ENCODE peak calls at places on chromosomes 13 and 19, in six cellular contexts. One of them, this sample, is unnamed.
A peak's percentile ranks its signal among the peaks of the same experiment; 100 is the strongest.

GRCh38 chr13:63516124-63516523 is 2100.5 kb upstream of the PCDH20 start:
- DNase-seq in keratinocyte: no peak
- DNase-seq in COLO829: no peak
- DNase-seq in kidney tubule cell: no peak
- DNase-seq in GDM1: no peak
- DNase-seq in NK-92 treated with Interleukin-12 subunit alpha and Interleukin-12 subunit beta, amount 100 ng/mL, for 24 hours: no peak
- DNase-seq in this sample: no peak

GRCh38 chr13:32825481-32825880 is 190.7 kb upstream of the KL start:
- DNase-seq in keratinocyte: no peak
- DNase-seq in COLO829: no peak
- DNase-seq in kidney tubule cell: no peak
- DNase-seq in GDM1: no peak
- DNase-seq in NK-92 treated with Interleukin-12 subunit alpha and Interleukin-12 subunit beta, amount 100 ng/mL, for 24 hours: no peak
- DNase-seq in this sample: no peak

GRCh38 chr13:21465710-21466160 is 6.6 kb upstream of the ZDHHC20 start:
- DNase-seq in keratinocyte: no peak
- DNase-seq in COLO829: no peak
- DNase-seq in kidney tubule cell: no peak
- DNase-seq in GDM1: no peak
- DNase-seq in NK-92 treated with Interleukin-12 subunit alpha and Interleukin-12 subunit beta, amount 100 ng/mL, for 24 hours: no peak
- DNase-seq in this sample: no peak

GRCh38 chr13:42266464-42266863 is 5.5 kb upstream of the AKAP11 start:
- DNase-seq in keratinocyte: no peak
- DNase-seq in COLO829: peak; percentile 37
- DNase-seq in kidney tubule cell: peak; percentile 35
- DNase-seq in GDM1: no peak
- DNase-seq in NK-92 treated with Interleukin-12 subunit alpha and Interleukin-12 subunit beta, amount 100 ng/mL, for 24 hours: no peak
- DNase-seq in this sample: no peak

GRCh38 chr19:47749326-47749725 is 4.0 kb downstream of the NOP53 start:
- DNase-seq in keratinocyte: no peak
- DNase-seq in COLO829: no peak
- DNase-seq in kidney tubule cell: no peak
- DNase-seq in GDM1: no peak
- DNase-seq in NK-92 treated with Interleukin-12 subunit alpha and Interleukin-12 subunit beta, amount 100 ng/mL, for 24 hours: no peak
- DNase-seq in this sample: no peak

GRCh38 chr19:23098988-23099387 is 17.8 kb upstream of the ZNF730 start:
- DNase-seq in keratinocyte: no peak
- DNase-seq in COLO829: no peak
- DNase-seq in kidney tubule cell: peak; percentile 44
- DNase-seq in GDM1: no peak
- DNase-seq in NK-92 treated with Interleukin-12 subunit alpha and Interleukin-12 subunit beta, amount 100 ng/mL, for 24 hours: no peak
- DNase-seq in this sample: no peak

GRCh38 chr13:95385808-95386207 is 84.6 kb upstream of the ABCC4 start:
- DNase-seq in keratinocyte: no peak
- DNase-seq in COLO829: no peak
- DNase-seq in kidney tubule cell: peak; percentile 13
- DNase-seq in GDM1: no peak
- DNase-seq in NK-92 treated with Interleukin-12 subunit alpha and Interleukin-12 subunit beta, amount 100 ng/mL, for 24 hours: no peak
- DNase-seq in this sample: no peak

GRCh38 chr13:23159205-23159586 is 21.6 kb upstream of the SGCG start:
- DNase-seq in keratinocyte: no peak
- DNase-seq in COLO829: no peak
- DNase-seq in kidney tubule cell: peak; percentile 46
- DNase-seq in GDM1: no peak
- DNase-seq in NK-92 treated with Interleukin-12 subunit alpha and Interleukin-12 subunit beta, amount 100 ng/mL, for 24 hours: no peak
- DNase-seq in this sample: no peak

GRCh38 chr13:109998030-109998429 is 211.6 kb upstream of the IRS2 start:
- DNase-seq in keratinocyte: no peak
- DNase-seq in COLO829: no peak
- DNase-seq in kidney tubule cell: no peak
- DNase-seq in GDM1: no peak
- DNase-seq in NK-92 treated with Interleukin-12 subunit alpha and Interleukin-12 subunit beta, amount 100 ng/mL, for 24 hours: no peak
- DNase-seq in this sample: no peak

GRCh38 chr19:9043524-9043923 is 33.3 kb upstream of the MUC16 start:
- DNase-seq in keratinocyte: no peak
- DNase-seq in COLO829: no peak
- DNase-seq in kidney tubule cell: peak; percentile 69
- DNase-seq in GDM1: no peak
- DNase-seq in NK-92 treated with Interleukin-12 subunit alpha and Interleukin-12 subunit beta, amount 100 ng/mL, for 24 hours: no peak
- DNase-seq in this sample: no peak

GRCh38 chr19:17339088-17339741 is 1.9 kb downstream of the GTPBP3 start:
- DNase-seq in keratinocyte: no peak
- DNase-seq in COLO829: no peak
- DNase-seq in kidney tubule cell: no peak
- DNase-seq in GDM1: no peak
- DNase-seq in NK-92 treated with Interleukin-12 subunit alpha and Interleukin-12 subunit beta, amount 100 ng/mL, for 24 hours: no peak
- DNase-seq in this sample: peak; percentile 60

GRCh38 chr13:73210218-73210883 is 151.5 kb downstream of the KLF5 start:
- DNase-seq in keratinocyte: no peak
- DNase-seq in COLO829: no peak
- DNase-seq in kidney tubule cell: no peak
- DNase-seq in GDM1: no peak
- DNase-seq in NK-92 treated with Interleukin-12 subunit alpha and Interleukin-12 subunit beta, amount 100 ng/mL, for 24 hours: no peak
- DNase-seq in this sample: no peak

GRCh38 chr19:4196009-4196408 is 13.5 kb downstream of the ANKRD24 start:
- DNase-seq in keratinocyte: no peak
- DNase-seq in COLO829: no peak
- DNase-seq in kidney tubule cell: no peak
- DNase-seq in GDM1: no peak
- DNase-seq in NK-92 treated with Interleukin-12 subunit alpha and Interleukin-12 subunit beta, amount 100 ng/mL, for 24 hours: no peak
- DNase-seq in this sample: no peak

GRCh38 chr19:1278074-1278473 is 2.7 kb downstream of the FAM174C start:
- DNase-seq in keratinocyte: no peak
- DNase-seq in COLO829: no peak
- DNase-seq in kidney tubule cell: no peak
- DNase-seq in GDM1: no peak
- DNase-seq in NK-92 treated with Interleukin-12 subunit alpha and Interleukin-12 subunit beta, amount 100 ng/mL, for 24 hours: no peak
- DNase-seq in this sample: no peak

GRCh38 chr13:73138276-73138950 is 79.6 kb downstream of the KLF5 start:
- DNase-seq in keratinocyte: no peak
- DNase-seq in COLO829: no peak
- DNase-seq in kidney tubule cell: peak; percentile 54
- DNase-seq in GDM1: no peak
- DNase-seq in NK-92 treated with Interleukin-12 subunit alpha and Interleukin-12 subunit beta, amount 100 ng/mL, for 24 hours: no peak
- DNase-seq in this sample: no peak

GRCh38 chr19:39170398-39171231 is 26.1 kb upstream of the NCCRP1 start:
- DNase-seq in keratinocyte: no peak
- DNase-seq in COLO829: no peak
- DNase-seq in kidney tubule cell: no peak
- DNase-seq in GDM1: no peak
- DNase-seq in NK-92 treated with Interleukin-12 subunit alpha and Interleukin-12 subunit beta, amount 100 ng/mL, for 24 hours: no peak
- DNase-seq in this sample: no peak

GRCh38 chr19:39926170-39926755 is 8.2 kb downstream of the FCGBP start:
- DNase-seq in keratinocyte: no peak
- DNase-seq in COLO829: no peak
- DNase-seq in kidney tubule cell: no peak
- DNase-seq in GDM1: no peak
- DNase-seq in NK-92 treated with Interleukin-12 subunit alpha and Interleukin-12 subunit beta, amount 100 ng/mL, for 24 hours: no peak
- DNase-seq in this sample: peak; percentile 19

GRCh38 chr19:29841559-29842367 is 30.0 kb downstream of the CCNE1 start:
- DNase-seq in keratinocyte: peak; percentile 63
- DNase-seq in COLO829: no peak
- DNase-seq in kidney tubule cell: peak; percentile 76
- DNase-seq in GDM1: no peak
- DNase-seq in NK-92 treated with Interleukin-12 subunit alpha and Interleukin-12 subunit beta, amount 100 ng/mL, for 24 hours: no peak
- DNase-seq in this sample: no peak

GRCh38 chr19:39126593-39127187 is 1.1 kb downstream of the PAK4 start:
- DNase-seq in keratinocyte: no peak
- DNase-seq in COLO829: peak; percentile 40
- DNase-seq in kidney tubule cell: peak; percentile 91
- DNase-seq in GDM1: no peak
- DNase-seq in NK-92 treated with Interleukin-12 subunit alpha and Interleukin-12 subunit beta, amount 100 ng/mL, for 24 hours: no peak
- DNase-seq in this sample: no peak

GRCh38 chr19:4327252-4327876 is 11.3 kb downstream of the STAP2 start:
- DNase-seq in keratinocyte: no peak
- DNase-seq in COLO829: no peak
- DNase-seq in kidney tubule cell: peak; percentile 27
- DNase-seq in GDM1: no peak
- DNase-seq in NK-92 treated with Interleukin-12 subunit alpha and Interleukin-12 subunit beta, amount 100 ng/mL, for 24 hours: no peak
- DNase-seq in this sample: peak; percentile 81

GRCh38 chr13:79468819-79469218 is 12.1 kb upstream of the NDFIP2 start:
- DNase-seq in keratinocyte: no peak
- DNase-seq in COLO829: no peak
- DNase-seq in kidney tubule cell: no peak
- DNase-seq in GDM1: no peak
- DNase-seq in NK-92 treated with Interleukin-12 subunit alpha and Interleukin-12 subunit beta, amount 100 ng/mL, for 24 hours: no peak
- DNase-seq in this sample: no peak

GRCh38 chr13:52892925-52893324 is 44.5 kb upstream of the PCDH8 start:
- DNase-seq in keratinocyte: no peak
- DNase-seq in COLO829: no peak
- DNase-seq in kidney tubule cell: peak; percentile 87
- DNase-seq in GDM1: no peak
- DNase-seq in NK-92 treated with Interleukin-12 subunit alpha and Interleukin-12 subunit beta, amount 100 ng/mL, for 24 hours: no peak
- DNase-seq in this sample: no peak

GRCh38 chr19:18650468-18651001 is 13.7 kb downstream of the KLHL26 start:
- DNase-seq in keratinocyte: no peak
- DNase-seq in COLO829: no peak
- DNase-seq in kidney tubule cell: no peak
- DNase-seq in GDM1: no peak
- DNase-seq in NK-92 treated with Interleukin-12 subunit alpha and Interleukin-12 subunit beta, amount 100 ng/mL, for 24 hours: no peak
- DNase-seq in this sample: no peak

GRCh38 chr13:32881074-32881791 is 135.0 kb upstream of the KL start:
- DNase-seq in keratinocyte: no peak
- DNase-seq in COLO829: peak; percentile 7
- DNase-seq in kidney tubule cell: peak; percentile 59
- DNase-seq in GDM1: peak; percentile 80
- DNase-seq in NK-92 treated with Interleukin-12 subunit alpha and Interleukin-12 subunit beta, amount 100 ng/mL, for 24 hours: no peak
- DNase-seq in this sample: peak; percentile 54

GRCh38 chr13:27370305-27370853 is 54.0 kb upstream of the GTF3A start:
- DNase-seq in keratinocyte: no peak
- DNase-seq in COLO829: no peak
- DNase-seq in kidney tubule cell: peak; percentile 9
- DNase-seq in GDM1: no peak
- DNase-seq in NK-92 treated with Interleukin-12 subunit alpha and Interleukin-12 subunit beta, amount 100 ng/mL, for 24 hours: no peak
- DNase-seq in this sample: no peak

GRCh38 chr13:76023644-76024043 is 387.5 kb downstream of the LMO7 start:
- DNase-seq in keratinocyte: peak; percentile 26
- DNase-seq in COLO829: no peak
- DNase-seq in kidney tubule cell: peak; percentile 87
- DNase-seq in GDM1: no peak
- DNase-seq in NK-92 treated with Interleukin-12 subunit alpha and Interleukin-12 subunit beta, amount 100 ng/mL, for 24 hours: no peak
- DNase-seq in this sample: no peak

GRCh38 chr19:21143846-21144245 is 2.0 kb downstream of the ZNF431 start:
- DNase-seq in keratinocyte: peak; percentile 21
- DNase-seq in COLO829: no peak
- DNase-seq in kidney tubule cell: peak; percentile 61
- DNase-seq in GDM1: no peak
- DNase-seq in NK-92 treated with Interleukin-12 subunit alpha and Interleukin-12 subunit beta, amount 100 ng/mL, for 24 hours: no peak
- DNase-seq in this sample: no peak

GRCh38 chr13:42064259-42064658 is 15.8 kb downstream of the DGKH start:
- DNase-seq in keratinocyte: no peak
- DNase-seq in COLO829: no peak
- DNase-seq in kidney tubule cell: peak; percentile 69
- DNase-seq in GDM1: no peak
- DNase-seq in NK-92 treated with Interleukin-12 subunit alpha and Interleukin-12 subunit beta, amount 100 ng/mL, for 24 hours: no peak
- DNase-seq in this sample: no peak

GRCh38 chr19:11268783-11269267 is 6.5 kb upstream of the DOCK6 start:
- DNase-seq in keratinocyte: no peak
- DNase-seq in COLO829: no peak
- DNase-seq in kidney tubule cell: no peak
- DNase-seq in GDM1: no peak
- DNase-seq in NK-92 treated with Interleukin-12 subunit alpha and Interleukin-12 subunit beta, amount 100 ng/mL, for 24 hours: no peak
- DNase-seq in this sample: no peak

GRCh38 chr13:30985637-30986205 is 53.3 kb downstream of the TEX26 start:
- DNase-seq in keratinocyte: peak; percentile 15
- DNase-seq in COLO829: peak; percentile 36
- DNase-seq in kidney tubule cell: peak; percentile 7
- DNase-seq in GDM1: no peak
- DNase-seq in NK-92 treated with Interleukin-12 subunit alpha and Interleukin-12 subunit beta, amount 100 ng/mL, for 24 hours: no peak
- DNase-seq in this sample: no peak

GRCh38 chr19:41799444-41800000 is 3.1 kb downstream of the CEACAM3 start:
- DNase-seq in keratinocyte: no peak
- DNase-seq in COLO829: no peak
- DNase-seq in kidney tubule cell: peak; percentile 90
- DNase-seq in GDM1: no peak
- DNase-seq in NK-92 treated with Interleukin-12 subunit alpha and Interleukin-12 subunit beta, amount 100 ng/mL, for 24 hours: no peak
- DNase-seq in this sample: no peak

GRCh38 chr13:32311188-32311897 is 3.8 kb downstream of the ZAR1L start:
- DNase-seq in keratinocyte: no peak
- DNase-seq in COLO829: no peak
- DNase-seq in kidney tubule cell: no peak
- DNase-seq in GDM1: no peak
- DNase-seq in NK-92 treated with Interleukin-12 subunit alpha and Interleukin-12 subunit beta, amount 100 ng/mL, for 24 hours: no peak
- DNase-seq in this sample: no peak

GRCh38 chr19:18832331-18833140 is 777 bp downstream of the UPF1 start:
- DNase-seq in keratinocyte: no peak
- DNase-seq in COLO829: no peak
- DNase-seq in kidney tubule cell: peak; percentile 34
- DNase-seq in GDM1: no peak
- DNase-seq in NK-92 treated with Interleukin-12 subunit alpha and Interleukin-12 subunit beta, amount 100 ng/mL, for 24 hours: peak; percentile 30
- DNase-seq in this sample: no peak

GRCh38 chr13:19782049-19782726 is 557 bp downstream of the PSPC1 start:
- DNase-seq in keratinocyte: no peak
- DNase-seq in COLO829: no peak
- DNase-seq in kidney tubule cell: peak; percentile 57
- DNase-seq in GDM1: no peak
- DNase-seq in NK-92 treated with Interleukin-12 subunit alpha and Interleukin-12 subunit beta, amount 100 ng/mL, for 24 hours: peak; percentile 57
- DNase-seq in this sample: peak; percentile 62

GRCh38 chr13:84399320-84400085 is 517.2 kb upstream of the SLITRK1 start:
- DNase-seq in keratinocyte: no peak
- DNase-seq in COLO829: no peak
- DNase-seq in kidney tubule cell: no peak
- DNase-seq in GDM1: no peak
- DNase-seq in NK-92 treated with Interleukin-12 subunit alpha and Interleukin-12 subunit beta, amount 100 ng/mL, for 24 hours: no peak
- DNase-seq in this sample: no peak

GRCh38 chr13:42798118-42798517 is 16.7 kb downstream of the FAM216B start:
- DNase-seq in keratinocyte: no peak
- DNase-seq in COLO829: peak; percentile 12
- DNase-seq in kidney tubule cell: no peak
- DNase-seq in GDM1: no peak
- DNase-seq in NK-92 treated with Interleukin-12 subunit alpha and Interleukin-12 subunit beta, amount 100 ng/mL, for 24 hours: no peak
- DNase-seq in this sample: no peak

GRCh38 chr13:43664700-43665191 is 122.0 kb downstream of the ENOX1 start:
- DNase-seq in keratinocyte: no peak
- DNase-seq in COLO829: no peak
- DNase-seq in kidney tubule cell: peak; percentile 81
- DNase-seq in GDM1: no peak
- DNase-seq in NK-92 treated with Interleukin-12 subunit alpha and Interleukin-12 subunit beta, amount 100 ng/mL, for 24 hours: no peak
- DNase-seq in this sample: no peak

GRCh38 chr13:101157261-101157660 is 259.0 kb downstream of the NALCN start:
- DNase-seq in keratinocyte: no peak
- DNase-seq in COLO829: no peak
- DNase-seq in kidney tubule cell: peak; percentile 72
- DNase-seq in GDM1: no peak
- DNase-seq in NK-92 treated with Interleukin-12 subunit alpha and Interleukin-12 subunit beta, amount 100 ng/mL, for 24 hours: no peak
- DNase-seq in this sample: no peak

GRCh38 chr13:113559901-113560644 is 24.5 kb upstream of the TFDP1 start:
- DNase-seq in keratinocyte: no peak
- DNase-seq in COLO829: no peak
- DNase-seq in kidney tubule cell: no peak
- DNase-seq in GDM1: no peak
- DNase-seq in NK-92 treated with Interleukin-12 subunit alpha and Interleukin-12 subunit beta, amount 100 ng/mL, for 24 hours: no peak
- DNase-seq in this sample: peak; percentile 3